ENCODE peak calls at places on chromosomes 11 and 22, in eight cellular contexts. O, Z, S, L, T, X, Y and W are unnamed samples.

GRCh38 chr11:63459586-63459985 is 31.4 kb downstream of the PLAAT5 start:
- DNase-seq in Z (no peak), X (no peak), S (no peak), L (no peak), T (no peak), O (no peak), Y (no peak), W (no peak)

GRCh38 chr22:41528938-41529561 is 15.2 kb downstream of the POLR3H start:
- DNase-seq in S (no peak), T (no peak), Y (no peak), X (no peak), L (no peak), Z (no peak), O (no peak), W (no peak)

GRCh38 chr11:76700177-76701100 is 29.9 kb upstream of the LRRC32 start:
- DNase-seq in X (no peak), T (no peak), Y (no peak), O (peak; percentile 74), L (no peak), S (no peak), Z (peak; percentile 95), W (no peak)

GRCh38 chr22:39098026-39098425 is 982 bp downstream of the APOBEC3H start:
- DNase-seq in T (no peak), L (no peak), X (peak; percentile 30), Y (no peak), S (no peak), Z (no peak), O (no peak), W (no peak)

GRCh38 chr11:44727373-44728084 is 767 bp downstream of the TSPAN18 start:
- DNase-seq in T (peak; percentile 78), Y (peak; percentile 89), O (peak; percentile 93), X (peak; percentile 59), S (peak; percentile 78), Z (peak; percentile 82), L (peak; percentile 89), W (peak; percentile 63)

GRCh38 chr11:131978351-131978750 is 607.9 kb downstream of the NTM start:
- DNase-seq in Y (no peak), X (no peak), Z (no peak), T (no peak), S (no peak), O (no peak), L (no peak), W (no peak)

GRCh38 chr22:41983516-41983915 is 14.3 kb downstream of the SEPTIN3 start:
- DNase-seq in O (no peak), S (no peak), T (no peak), Z (no peak), Y (no peak), L (no peak), X (no peak), W (no peak)

GRCh38 chr11:9142732-9143131 is 51.3 kb upstream of the SCUBE2 start:
- DNase-seq in Y (no peak), Z (no peak), O (no peak), T (no peak), L (no peak), X (no peak), S (no peak), W (no peak)

GRCh38 chr11:61429346-61429690 is 457 bp downstream of the CPSF7 start:
- DNase-seq in O (peak; percentile 58), X (peak; percentile 87), S (peak; percentile 63), L (peak; percentile 73), T (peak; percentile 74), Y (no peak), Z (peak; percentile 67), W (peak; percentile 32)

GRCh38 chr22:46089426-46090041 is 60.8 kb upstream of the PPARA start:
- DNase-seq in S (peak; percentile 7), Z (no peak), Y (no peak), T (no peak), O (no peak), X (no peak), L (no peak), W (no peak)

GRCh38 chr22:46091277-46091977 is 58.9 kb upstream of the PPARA start:
- DNase-seq in O (no peak), L (no peak), Y (peak; percentile 65), S (no peak), Z (no peak), T (no peak), X (no peak), W (no peak)

GRCh38 chr22:46090631-46091201 is 59.6 kb upstream of the PPARA start:
- DNase-seq in L (no peak), Y (peak; percentile 86), X (no peak), O (no peak), S (no peak), Z (no peak), T (no peak), W (no peak)

GRCh38 chr22:46088541-46089311 is 61.6 kb upstream of the PPARA start:
- DNase-seq in L (no peak), T (no peak), Z (peak; percentile 79), O (no peak), X (no peak), Y (peak; percentile 91), S (no peak), W (no peak)

GRCh38 chr22:46090051-46090591 is 60.2 kb upstream of the PPARA start:
- DNase-seq in L (no peak), Y (peak; percentile 82), O (no peak), S (peak; percentile 28), T (no peak), Z (no peak), X (no peak), W (no peak)
- H3K27ac ChIP-seq in L (no peak overlapping the region), Y (peak overlapping the region; percentile 97), O (peak overlapping the region; percentile 99), S (peak overlapping the region; percentile 99), T (no peak overlapping the region), Z (peak overlapping the region; percentile 32), X (no peak overlapping the region), W (peak overlapping the region; percentile 86)

GRCh38 chr11:118688851-118689502 is 9.5 kb upstream of the TREH start:
- DNase-seq in O (no peak), X (no peak), Y (no peak), Z (no peak), L (no peak), S (no peak), T (no peak), W (no peak)

GRCh38 chr11:118690553-118691304 is 11.3 kb upstream of the TREH start:
- DNase-seq in O (no peak), Y (peak; percentile 68), X (no peak), L (no peak), T (no peak), S (no peak), Z (no peak), W (no peak)

GRCh38 chr11:118689852-118690552 is 10.6 kb upstream of the TREH start:
- DNase-seq in S (peak; percentile 85), T (peak; percentile 82), X (peak; percentile 91), Z (peak; percentile 90), Y (peak; percentile 97), O (peak; percentile 79), L (peak; percentile 81), W (peak; percentile 97)

GRCh38 chr11:118687906-118688305 is 8.5 kb upstream of the TREH start:
- DNase-seq in X (no peak), T (no peak), O (no peak), S (no peak), L (no peak), Y (no peak), Z (no peak), W (no peak)

DNA sequence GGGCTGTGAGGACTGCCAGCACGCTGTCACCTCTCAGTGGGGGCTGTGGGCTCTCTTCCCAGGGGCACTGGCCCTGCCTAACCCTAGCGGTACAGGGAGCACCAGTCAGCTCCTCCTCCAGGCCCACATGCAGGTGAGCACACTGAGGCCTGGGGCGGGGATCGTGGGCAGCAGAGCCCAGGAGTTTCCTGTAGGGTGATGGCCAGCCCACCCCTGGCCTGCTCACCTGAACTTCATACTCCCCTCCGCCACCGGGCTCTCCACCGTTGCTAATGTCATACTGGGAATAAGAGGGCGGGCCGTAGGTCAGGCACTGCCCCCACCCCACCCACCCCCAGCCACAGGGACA is 10.0 kb upstream of the TREH start:
- DNase-seq in T (no peak), X (no peak), S (no peak), Y (peak; percentile 69), Z (peak; percentile 10), L (peak; percentile 18), O (no peak), W (no peak)
- H3K4me3 ChIP-seq in T (no peak overlapping the region), X (no peak overlapping the region), S (no peak overlapping the region), Y (peak overlapping the region; percentile 41), Z (no peak overlapping the region), L (no peak overlapping the region), O (peak overlapping the region; percentile 34), W (no peak overlapping the region)

DNA sequence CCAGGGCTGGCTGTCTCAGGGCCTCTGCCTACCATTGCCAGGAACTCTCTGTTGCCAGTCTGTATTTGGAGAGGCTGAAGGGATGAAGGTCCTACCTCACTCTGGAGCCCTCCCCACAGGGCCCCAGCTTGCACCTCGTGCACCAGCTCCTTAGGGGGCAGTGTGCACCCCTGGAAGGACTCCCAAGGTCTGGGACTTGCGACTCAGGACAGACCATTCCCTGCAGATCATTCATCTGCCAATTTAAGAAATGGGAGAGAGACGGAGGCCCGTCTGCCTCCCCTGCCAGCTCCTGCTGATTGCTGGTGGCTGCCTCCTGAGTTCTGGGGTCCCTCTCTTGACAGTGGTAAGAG is 27.5 kb upstream of the MALAT1 start:
- DNase-seq in Z (peak; percentile 83), Y (peak; percentile 96), T (no peak), O (peak; percentile 84), L (no peak), S (peak; percentile 78), X (peak; percentile 74), W (peak; percentile 70)
- H3K27ac ChIP-seq in Z (peak overlapping the region; percentile 89), Y (peak overlapping the region; percentile 100), T (peak overlapping the region; percentile 74), O (peak overlapping the region; percentile 96), L (no peak overlapping the region), S (peak overlapping the region; percentile 96), X (peak overlapping the region; percentile 53), W (peak overlapping the region; percentile 93)

GRCh38 chr11:74696932-74697687 is 34.1 kb downstream of the CHRDL2 start:
- DNase-seq in S (peak; percentile 72), Z (peak; percentile 73), O (peak; percentile 56), X (no peak), L (no peak), Y (peak; percentile 93), T (no peak), W (peak; percentile 5)
- H3K4me3 ChIP-seq in S (no peak overlapping the region), Z (no peak overlapping the region), O (no peak overlapping the region), X (no peak overlapping the region), L (no peak overlapping the region), Y (peak overlapping the region; percentile 26), T (no peak overlapping the region), W (no peak overlapping the region)

DNA sequence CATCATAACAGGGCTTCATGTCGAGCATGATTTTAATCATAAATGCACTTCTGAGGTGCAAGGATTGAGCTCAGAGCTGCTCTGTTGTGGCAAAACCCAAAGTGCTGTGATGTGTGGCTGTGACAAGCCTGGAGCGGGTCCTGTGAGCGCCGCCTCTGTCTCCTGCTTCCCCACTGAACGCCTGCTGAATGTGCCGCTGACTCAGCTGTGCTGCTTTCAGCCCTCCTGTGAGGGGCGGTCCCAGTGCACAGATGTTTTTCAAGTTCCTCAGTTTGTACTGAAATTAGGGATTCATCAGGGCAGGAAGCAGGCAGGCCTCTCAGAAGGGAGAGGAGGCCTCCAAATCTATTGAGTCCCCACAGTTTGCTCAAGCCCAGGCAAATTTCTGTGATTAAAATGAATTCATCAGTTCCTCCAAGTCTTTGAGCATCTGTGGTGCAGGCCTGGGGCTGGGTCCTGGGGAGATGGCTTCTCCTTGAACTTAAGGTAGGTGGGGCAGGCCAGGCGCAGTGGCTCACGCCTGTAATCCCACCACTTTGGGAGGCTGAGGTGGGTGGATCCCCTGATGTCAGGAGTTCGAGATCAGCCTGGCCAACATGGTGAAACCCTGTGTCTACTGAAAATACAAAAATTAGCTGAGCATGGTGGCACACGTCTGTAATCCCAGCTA is 2.9 kb upstream of the GTSE1 start:
- DNase-seq in T (no peak), L (no peak), X (peak; percentile 76), S (peak; percentile 45), Y (peak; percentile 80), O (no peak), Z (no peak), W (no peak)
- H3K27ac ChIP-seq in T (no peak overlapping the region), L (no peak overlapping the region), X (peak overlapping the region; percentile 65), S (peak overlapping the region; percentile 3), Y (no peak overlapping the region), O (no peak overlapping the region), Z (no peak overlapping the region), W (no peak overlapping the region)